ENCODE peak calls at places on chromosomes 12 and 14, in four cellular contexts. L is transverse colon, Y is testis, W is K562. U is an unnamed sample.

GRCh38 chr14:104393199-104393897 is 186.2 kb upstream of the C14orf180 start:
- DNase-seq in L (no peak), W (no peak), Y (peak; percentile 19), U (no peak)

GRCh38 chr14:104993808-104994591 is 8.4 kb downstream of the CLBA1 start:
- DNase-seq in L (no peak), W (no peak), Y (no peak), U (no peak)

GRCh38 chr12:6267007-6267721 is 43.3 kb upstream of the PLEKHG6 start:
- DNase-seq in W (no peak), Y (no peak), L (no peak), U (no peak)

GRCh38 chr14:54643696-54644176 is 76.8 kb downstream of the SAMD4A start:
- DNase-seq in Y (no peak), L (no peak), W (no peak), U (no peak)

GRCh38 chr12:52156757-52157565 is 34.9 kb downstream of the KRT80 start:
- DNase-seq in Y (peak; percentile 86), W (peak; percentile 84), L (peak; percentile 83), U (peak; percentile 48)

GRCh38 chr14:75283162-75283883 is 4.7 kb downstream of the FOS start:
- DNase-seq in L (peak; percentile 83), W (peak; percentile 17), Y (no peak), U (peak; percentile 57)

GRCh38 chr12:22467190-22467589 is 77.2 kb downstream of the C2CD5 start:
- DNase-seq in L (no peak), W (no peak), Y (no peak), U (no peak)

GRCh38 chr12:97960225-97960624 is 497.6 kb downstream of the RMST start:
- DNase-seq in W (no peak), Y (no peak), L (no peak), U (no peak)

GRCh38 chr14:51283402-51283825 is 43.4 kb downstream of the TMX1 start:
- DNase-seq in Y (no peak), L (no peak), W (peak; percentile 62), U (peak; percentile 29)

GRCh38 chr14:52119030-52119429 is 50.2 kb upstream of the NID2 start:
- DNase-seq in L (no peak), W (no peak), Y (peak; percentile 83), U (no peak)

GRCh38 chr12:101604132-101604531 is 9.4 kb downstream of the MYBPC1 start:
- DNase-seq in L (no peak), W (no peak), Y (no peak), U (no peak)

GRCh38 chr14:36646664-36647416 is 14.8 kb upstream of the PAX9 start:
- DNase-seq in L (no peak), Y (peak; percentile 69), W (no peak), U (peak; percentile 68)

GRCh38 chr14:25049127-25049558 is 804 bp downstream of the STXBP6 start:
- DNase-seq in Y (no peak), L (peak; percentile 20), W (no peak), U (no peak)

GRCh38 chr14:90624228-90624627 is 192.0 kb downstream of the TTC7B start:
- DNase-seq in Y (no peak), L (no peak), W (no peak), U (no peak)

GRCh38 chr14:24982472-24983155 is 67.3 kb downstream of the STXBP6 start:
- DNase-seq in Y (no peak), L (no peak), W (no peak), U (no peak)

GRCh38 chr12:16766736-16767135 is 160.8 kb upstream of the LMO3 start:
- DNase-seq in Y (no peak), W (no peak), L (no peak), U (no peak)

GRCh38 chr14:104209985-104210520 is 71.7 kb downstream of the KIF26A start:
- DNase-seq in W (no peak), Y (no peak), L (no peak), U (no peak)

GRCh38 chr14:96243785-96244184 is 12.2 kb upstream of the BDKRB1 start:
- DNase-seq in Y (no peak), W (no peak), L (no peak), U (no peak)

GRCh38 chr12:88185988-88186387 is 43.9 kb downstream of the TMTC3 start:
- DNase-seq in L (no peak), W (no peak), Y (no peak), U (no peak)

GRCh38 chr12:49188916-49189367 is at the start of gene TUBA1A:
- DNase-seq in Y (peak; percentile 98), W (peak; percentile 53), L (peak; percentile 89), U (peak; percentile 74)

GRCh38 chr12:6538420-6539275 is 4.3 kb downstream of the GAPDH start:
- DNase-seq in W (no peak), Y (no peak), L (no peak), U (peak; percentile 36)

GRCh38 chr12:65999564-66000280 is 130.8 kb downstream of the LLPH start:
- DNase-seq in L (no peak), Y (no peak), W (no peak), U (no peak)

GRCh38 chr12:46209914-46210834 is 58.7 kb downstream of the SLC38A1 start:
- DNase-seq in L (peak; percentile 59), W (no peak), Y (no peak), U (no peak)

GRCh38 chr12:124466200-124467128 is 100.9 kb downstream of the NCOR2 start:
- DNase-seq in Y (no peak), L (peak; percentile 66), W (no peak), U (peak; percentile 43)

GRCh38 chr14:88163731-88164255 is 158.9 kb downstream of the GPR65 start:
- DNase-seq in W (no peak), L (no peak), Y (no peak), U (no peak)

GRCh38 chr14:38868415-38869290 is 234.4 kb downstream of the SEC23A start:
- DNase-seq in Y (no peak), W (no peak), L (no peak), U (no peak)

GRCh38 chr12:897386-897785 is 52.1 kb downstream of the RAD52 start:
- DNase-seq in W (no peak), L (no peak), Y (no peak), U (no peak)

GRCh38 chr14:95500201-95500681 is 16.2 kb downstream of the SYNE3 start:
- DNase-seq in Y (peak; percentile 69), L (peak; percentile 52), W (no peak), U (no peak)

GRCh38 chr14:77094672-77095284 is 3.3 kb upstream of the CIPC start:
- DNase-seq in Y (peak; percentile 87), L (peak; percentile 86), W (peak; percentile 40), U (peak; percentile 83)

GRCh38 chr14:101349108-101349507 is 212.2 kb upstream of the DIO3 start:
- DNase-seq in L (no peak), W (no peak), Y (no peak), U (no peak)

GRCh38 chr14:69687963-69688649 is 76.7 kb downstream of the SUSD6 start:
- DNase-seq in Y (no peak), W (no peak), L (no peak), U (no peak)

GRCh38 chr12:43847427-43847826 is 11.5 kb downstream of the TMEM117 start:
- DNase-seq in Y (no peak), W (no peak), L (no peak), U (no peak)

GRCh38 chr14:60721331-60722162 is 2.6 kb downstream of the SIX4 start:
- DNase-seq in W (peak; percentile 7), L (peak; percentile 18), Y (peak; percentile 38), U (peak; percentile 23)
- TF ChIP-seq POLR2A in W (no peak), L (no peak), Y (no peak), U (no peak)

DNA sequence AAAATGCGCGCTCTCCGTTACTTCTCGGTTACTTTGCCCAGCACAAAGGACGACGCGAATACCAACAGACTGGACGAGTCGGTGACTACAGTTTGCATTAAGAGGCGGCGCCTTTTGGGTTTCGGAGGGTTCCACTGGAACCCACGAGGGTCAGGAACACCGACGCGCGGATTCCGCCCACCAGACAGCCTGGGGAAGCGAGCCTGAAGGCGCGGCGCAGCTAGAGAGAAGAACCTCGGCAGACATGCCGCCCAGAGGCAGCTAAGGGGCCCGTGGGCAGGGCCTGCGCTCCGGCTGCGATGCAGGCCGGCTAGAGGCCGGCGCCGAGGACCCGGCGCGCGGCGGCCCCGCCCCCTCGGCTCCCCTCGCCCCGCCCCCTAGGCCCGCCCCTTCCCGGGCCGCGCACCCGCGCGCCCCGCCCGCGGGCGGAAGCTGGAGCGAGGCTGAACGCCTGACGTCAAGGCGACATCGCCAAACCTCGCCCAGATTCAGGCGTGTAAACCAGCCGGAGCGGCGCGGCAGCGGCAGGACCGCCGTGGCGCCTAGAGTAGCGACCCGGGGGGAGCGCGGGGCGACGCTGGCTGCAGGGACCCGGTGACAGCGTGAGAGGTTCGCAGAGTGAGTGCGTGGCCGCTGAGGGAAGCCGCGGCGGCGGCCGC is at the start of gene RAP1B:
- DNase-seq in L (peak; percentile 92), Y (peak; percentile 92), W (peak; percentile 96), U (peak; percentile 95)
- TF ChIP-seq POLR2A in L (peak; percentile 96), Y (peak; percentile 82), W (peak; percentile 94), U (peak; percentile 90)

GRCh38 chr12:11649413-11650278 is at the start of gene ETV6:
- DNase-seq in W (peak; percentile 70), Y (peak; percentile 83), L (peak; percentile 81), U (peak; percentile 72)
- TF ChIP-seq POLR2A in W (no peak), Y (no peak), L (peak; percentile 30), U (no peak)

GRCh38 chr12:42325776-42326465 is at the start of the genes PPHLN1 and ZCRB1:
- DNase-seq in W (peak; percentile 83), Y (peak; percentile 95), L (peak; percentile 87), U (peak; percentile 93)
- TF ChIP-seq POLR2A in W (peak; percentile 90), Y (no peak), L (peak; percentile 78), U (peak; percentile 94)

DNA sequence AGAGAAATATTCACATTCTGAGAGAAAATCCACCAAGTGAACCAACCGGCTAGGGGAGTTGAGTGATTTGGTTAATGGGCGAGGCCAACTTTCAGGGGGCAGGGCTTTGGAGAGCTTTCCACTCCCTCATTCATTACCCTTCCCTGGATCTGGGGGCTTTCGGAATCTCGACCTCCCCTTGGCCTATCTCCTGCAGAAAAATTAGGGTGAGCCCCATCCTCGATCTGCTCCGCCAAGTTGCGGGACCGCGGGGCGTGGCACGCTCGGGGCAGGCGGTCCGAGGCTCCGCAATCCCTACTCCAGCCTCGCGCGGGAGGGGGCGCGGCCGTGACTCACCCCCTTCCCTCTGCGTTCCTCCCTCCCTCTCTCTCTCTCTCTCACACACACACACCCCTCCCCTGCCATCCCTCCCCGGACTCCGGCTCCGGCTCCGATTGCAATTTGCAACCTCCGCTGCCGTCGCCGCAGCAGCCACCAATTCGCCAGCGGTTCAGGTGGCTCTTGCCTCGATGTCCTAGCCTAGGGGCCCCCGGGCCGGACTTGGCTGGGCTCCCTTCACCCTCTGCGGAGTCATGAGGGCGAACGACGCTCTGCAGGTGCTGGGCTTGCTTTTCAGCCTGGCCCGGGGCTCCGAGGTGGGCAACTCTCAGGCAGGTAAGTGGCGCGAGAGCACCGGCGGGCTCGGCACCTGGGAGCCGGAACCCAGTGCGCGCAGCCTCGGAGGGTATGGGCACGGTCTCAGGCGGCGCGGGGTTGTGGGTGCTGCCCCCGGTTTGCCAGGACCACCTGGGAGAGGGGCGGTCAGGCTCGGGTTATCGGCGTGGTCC is at the start of gene ERBB3:
- DNase-seq in L (peak; percentile 90), W (peak; percentile 93), Y (peak; percentile 29), U (peak; percentile 85)
- TF ChIP-seq POLR2A in L (peak; percentile 97), W (peak; percentile 36), Y (no peak), U (no peak)

GRCh38 chr14:35336171-35337073 is 44.2 kb downstream of the PSMA6 start:
- DNase-seq in W (peak; percentile 62), Y (peak; percentile 95), L (peak; percentile 92), U (peak; percentile 26)
- TF ChIP-seq POLR2A in W (peak; percentile 37), Y (no peak), L (peak; percentile 40), U (no peak)

U was measured in erythroblast.